ENCODE peak calls at places on chromosomes 5 and 9, in four cellular contexts. P is H1, N is HepG2, K is A549. R is an unnamed sample.

GRCh38 chr5:543351-543750 is 19.1 kb upstream of the SLC9A3 start:
- DNase-seq in P (no peak), N (no peak), K (no peak), R (no peak)

GRCh38 chr5:57675236-57675635 is 192.6 kb upstream of the ACTBL2 start:
- DNase-seq in P (no peak), N (no peak), K (no peak), R (no peak)

GRCh38 chr5:83322273-83322924 is 149.1 kb upstream of the VCAN start:
- DNase-seq in P (no peak), N (no peak), K (no peak), R (no peak)

GRCh38 chr9:31210982-31211570 is 1173.4 kb upstream of the ACO1 start:
- DNase-seq in P (no peak), N (no peak), K (peak; percentile 35), R (no peak)

GRCh38 chr5:35363387-35363965 is 133.2 kb upstream of the PRLR start:
- DNase-seq in P (no peak), N (no peak), K (no peak), R (no peak)

GRCh38 chr5:178839319-178839704 is 20.4 kb upstream of the ZNF354B start:
- DNase-seq in P (peak; percentile 70), N (peak; percentile 38), K (peak; percentile 20), R (peak; percentile 57)

GRCh38 chr9:11045589-11045988 is 432.8 kb upstream of the PTPRD start:
- DNase-seq in P (no peak), N (no peak), K (no peak), R (no peak)

GRCh38 chr9:132182609-132183073 is 20.8 kb downstream of the NTNG2 start:
- DNase-seq in P (no peak), N (no peak), K (peak; percentile 26), R (no peak)

GRCh38 chr5:159053708-159054107 is 46.0 kb downstream of the EBF1 start:
- DNase-seq in P (no peak), N (no peak), K (no peak), R (no peak)

GRCh38 chr9:92721548-92721947 is 43.1 kb downstream of the BICD2 start:
- DNase-seq in P (peak; percentile 17), N (no peak), K (no peak), R (no peak)

GRCh38 chr9:92723299-92723625 is 41.4 kb downstream of the BICD2 start:
- DNase-seq in P (no peak), N (no peak), K (no peak), R (no peak)

GRCh38 chr9:92723801-92724323 is 40.8 kb downstream of the BICD2 start:
- DNase-seq in P (peak; percentile 31), N (no peak), K (no peak), R (no peak)

GRCh38 chr9:92720807-92721535 is 43.7 kb downstream of the BICD2 start:
- DNase-seq in P (no peak), N (no peak), K (no peak), R (no peak)

GRCh38 chr9:92722386-92723298 is 42.0 kb downstream of the BICD2 start:
- DNase-seq in P (peak; percentile 11), N (no peak), K (no peak), R (no peak)
- TF ChIP-seq PHF8 in P (no peak), N (no peak), K (no peak), R (no peak)

GRCh38 chr9:93950619-93951601 is 4.2 kb downstream of the BARX1 start:
- DNase-seq in P (peak; percentile 75), N (no peak), K (no peak), R (no peak)
- TF ChIP-seq PHF8 in P (no peak), N (no peak), K (no peak), R (no peak)

GRCh38 chr5:43729846-43730478 is 127.0 kb downstream of the NNT start:
- DNase-seq in P (no peak), N (peak; percentile 15), K (peak; percentile 12), R (no peak)

GRCh38 chr5:43728581-43728980 is 125.6 kb downstream of the NNT start:
- DNase-seq in P (no peak), N (no peak), K (no peak), R (no peak)

GRCh38 chr5:43731573-43731972 is 128.6 kb downstream of the NNT start:
- DNase-seq in P (no peak), N (no peak), K (no peak), R (no peak)

DNA sequence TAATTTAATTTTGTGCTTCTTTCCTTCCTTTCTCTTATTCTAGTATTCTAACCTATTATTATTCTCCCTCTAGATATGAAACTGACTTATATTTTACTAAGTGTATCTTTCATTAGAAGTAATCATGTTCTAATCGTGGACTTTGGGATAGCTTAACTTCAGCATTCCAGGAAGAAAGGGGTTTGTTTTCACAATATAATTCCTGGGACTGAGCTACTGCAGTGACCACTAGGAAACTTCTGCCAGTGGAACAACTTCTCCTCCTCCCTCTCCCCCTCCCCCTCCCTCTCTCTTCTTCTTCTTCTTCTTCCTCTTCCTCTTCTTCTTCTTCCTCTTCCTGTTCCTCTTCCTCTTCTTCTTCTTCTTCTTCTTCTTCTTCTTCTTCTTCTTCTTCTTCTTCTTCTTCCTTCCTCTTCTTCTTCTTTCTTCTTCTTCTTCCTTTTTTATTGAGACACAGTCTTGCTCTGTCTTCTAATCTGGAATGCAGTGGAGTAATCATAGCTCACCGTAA is 127.9 kb downstream of the NNT start:
- DNase-seq in P (no peak), N (no peak), K (no peak), R (no peak)
- TF ChIP-seq PHF8 in P (no peak), N (no peak), K (no peak), R (no peak)

GRCh38 chr9:114225534-114226288 is 70.4 kb downstream of the COL27A1 start:
- DNase-seq in P (no peak), N (no peak), K (no peak), R (no peak)

GRCh38 chr9:114226289-114227055 is 71.1 kb downstream of the COL27A1 start:
- DNase-seq in P (no peak), N (no peak), K (no peak), R (no peak)

GRCh38 chr9:114224247-114224610 is 68.9 kb downstream of the COL27A1 start:
- DNase-seq in P (no peak), N (peak; percentile 53), K (peak; percentile 58), R (no peak)

GRCh38 chr9:114221706-114222465 is 66.5 kb downstream of the COL27A1 start:
- DNase-seq in P (no peak), N (no peak), K (no peak), R (no peak)

GRCh38 chr9:114223564-114224246 is 68.4 kb downstream of the COL27A1 start:
- DNase-seq in P (no peak), N (peak; percentile 70), K (peak; percentile 61), R (peak; percentile 20)
- TF ChIP-seq PHF8 in P (no peak), N (no peak), K (no peak), R (no peak)

DNA sequence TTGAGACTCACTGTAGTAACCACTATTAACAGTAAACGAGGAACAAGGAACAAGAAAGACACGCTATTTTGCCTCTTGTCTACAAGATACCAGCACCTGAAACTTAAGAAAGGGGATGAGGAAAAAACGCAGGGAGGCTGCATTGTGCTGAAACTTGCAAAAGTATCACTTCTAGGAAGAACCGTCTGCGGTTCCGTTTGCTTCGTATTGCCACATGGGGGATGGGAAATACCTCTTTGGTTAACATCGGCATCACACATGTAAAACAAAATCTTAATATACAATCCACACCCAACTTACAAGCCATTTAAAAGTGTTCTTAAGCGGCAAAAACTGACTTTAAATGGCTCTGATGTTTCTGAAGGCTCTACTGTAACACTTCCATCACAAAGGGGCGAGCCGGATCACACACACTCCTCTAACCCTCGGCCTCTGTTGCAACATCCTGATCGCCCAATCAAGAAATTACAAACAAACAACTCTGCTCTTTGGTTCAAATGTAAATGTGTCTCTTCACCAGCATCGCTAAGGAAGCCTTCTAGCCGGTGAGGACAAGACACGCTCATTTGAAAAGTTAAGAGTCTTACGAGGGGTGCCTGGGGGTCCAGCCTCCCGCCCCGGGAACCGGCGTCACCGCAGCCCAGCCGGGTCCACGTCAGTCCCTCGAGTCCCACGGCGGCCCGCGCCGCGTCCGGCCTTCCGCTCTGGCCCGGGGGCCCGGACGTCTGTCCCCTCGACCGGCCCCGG is 621 bp downstream of the SEC16A start:
- DNase-seq in P (no peak), N (no peak), K (peak; percentile 42), R (peak; percentile 45)
- TF ChIP-seq PHF8 in P (no peak), N (no peak), K (no peak), R (no peak)

GRCh38 chr9:105046907-105047651 is 119.1 kb upstream of the ABCA1 start:
- DNase-seq in P (no peak), N (no peak), K (no peak), R (no peak)
- TF ChIP-seq PHF8 in P (no peak), N (no peak), K (no peak), R (no peak)

DNA sequence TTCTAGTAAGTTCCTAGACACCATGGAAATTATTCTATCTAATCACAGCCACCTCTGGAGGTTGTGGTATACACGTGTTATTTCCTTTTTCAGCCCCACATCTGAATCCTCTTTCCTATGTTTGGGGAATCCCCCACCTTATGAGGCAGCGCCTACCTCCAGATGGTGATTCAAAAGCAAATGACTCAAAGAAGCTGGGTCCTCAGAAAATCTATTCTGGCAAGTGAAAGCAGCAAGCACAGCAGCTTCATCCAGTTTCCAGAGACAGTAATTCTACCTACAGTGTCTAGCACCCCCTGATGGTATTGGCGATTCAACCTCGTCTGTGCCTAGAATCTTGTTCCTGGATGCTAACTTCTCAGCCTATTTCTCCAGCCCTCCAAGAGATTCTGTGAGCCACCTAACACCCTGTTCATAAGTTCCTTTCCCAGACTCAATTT is 43.0 kb downstream of the STRBP start:
- DNase-seq in P (no peak), N (peak; percentile 29), K (peak; percentile 42), R (peak; percentile 36)
- TF ChIP-seq PHF8 in P (no peak), N (no peak), K (no peak), R (no peak)

GRCh38 chr5:72472666-72473422 is 34.4 kb downstream of the ZNF366 start:
- DNase-seq in P (no peak), N (no peak), K (no peak), R (no peak)
- TF ChIP-seq PHF8 in P (no peak), N (no peak), K (no peak), R (no peak)

DNA sequence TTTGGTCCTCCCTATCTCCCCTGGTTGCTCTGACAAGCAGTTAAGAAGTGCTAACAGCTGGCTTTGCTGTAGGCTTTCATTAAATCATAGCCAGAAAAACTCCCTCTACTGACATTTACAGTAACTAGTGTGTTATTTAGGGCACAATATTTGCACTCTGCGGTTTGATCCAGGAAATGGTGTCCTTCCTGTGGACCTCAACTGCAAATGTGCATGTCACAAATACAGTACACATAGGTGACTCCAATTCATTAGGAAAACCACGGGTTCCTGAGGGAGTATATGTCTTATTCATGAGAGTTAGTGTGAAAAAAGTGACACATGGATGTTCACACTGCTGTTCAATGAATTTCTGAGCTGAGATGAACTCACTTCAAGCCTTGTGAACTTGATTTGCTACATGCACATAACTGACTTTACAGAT is 281.6 kb downstream of the EFNA5 start:
- DNase-seq in P (no peak), N (no peak), K (peak; percentile 86), R (no peak)
- TF ChIP-seq PHF8 in P (no peak), N (no peak), K (no peak), R (no peak)